ENCODE peak calls at places on chromosome 22, in seven cellular contexts. V, K, S, W, O, M and Z are unnamed samples.

GRCh38 chr22:23166038-23166831 is 14.1 kb upstream of the BCR start:
- DNase-seq in S (no peak), O (no peak), W (no peak), V (no peak), M (no peak), K (no peak), Z (no peak)

GRCh38 chr22:19704355-19705015 is 9.8 kb upstream of the SEPTIN5 start:
- DNase-seq in M (no peak), O (no peak), K (no peak), S (no peak), W (no peak), V (no peak), Z (no peak)

GRCh38 chr22:25536578-25536977 is 27.9 kb upstream of the GRK3 start:
- DNase-seq in W (no peak), K (no peak), O (peak; percentile 3), V (no peak), S (no peak), M (no peak), Z (no peak)

GRCh38 chr22:48098936-48099245 is 1336.4 kb downstream of the TBC1D22A start:
- DNase-seq in W (peak; percentile 14), O (no peak), K (no peak), S (no peak), M (no peak), V (no peak), Z (no peak)

GRCh38 chr22:30857791-30858190 is 110.8 kb downstream of the MORC2 start:
- DNase-seq in V (peak; percentile 11), K (no peak), M (no peak), O (no peak), W (no peak), S (peak; percentile 32), Z (no peak)

GRCh38 chr22:36331306-36331911 is 56.4 kb downstream of the MYH9 start:
- DNase-seq in M (peak; percentile 90), S (peak; percentile 86), W (peak; percentile 92), O (peak; percentile 94), K (no peak), V (peak; percentile 79), Z (peak; percentile 68)

GRCh38 chr22:43895986-43896645 is 4.3 kb upstream of the PNPLA5 start:
- DNase-seq in V (no peak), O (no peak), K (no peak), W (peak; percentile 72), M (no peak), S (peak; percentile 32), Z (no peak)

GRCh38 chr22:50376064-50376747 is 33.1 kb downstream of the PPP6R2 start:
- DNase-seq in M (peak; percentile 10), W (no peak), O (no peak), K (no peak), V (no peak), S (no peak), Z (no peak)

GRCh38 chr22:26143801-26144325 is 25.4 kb upstream of the SEZ6L start:
- DNase-seq in O (no peak), V (no peak), M (no peak), S (no peak), K (no peak), W (no peak), Z (no peak)

GRCh38 chr22:50724616-50725015 is 13.4 kb upstream of the ACR start:
- DNase-seq in O (no peak), S (peak; percentile 36), V (no peak), M (peak; percentile 44), K (no peak), W (no peak), Z (no peak)

GRCh38 chr22:37230673-37231405 is 13.2 kb downstream of the RAC2 start:
- DNase-seq in O (no peak), M (no peak), V (no peak), W (peak; percentile 38), K (no peak), S (no peak), Z (no peak)

GRCh38 chr22:25137577-25138525 is 61.8 kb upstream of the CRYBB3 start:
- DNase-seq in S (no peak), W (no peak), M (no peak), K (no peak), V (no peak), O (peak; percentile 2), Z (no peak)

GRCh38 chr22:23709107-23709506 is 18.3 kb downstream of the RGL4 start:
- DNase-seq in M (no peak), S (no peak), V (no peak), W (no peak), O (no peak), K (no peak), Z (peak; percentile 31)

GRCh38 chr22:19610518-19611253 is 86.5 kb upstream of the CLDN5 start:
- DNase-seq in W (peak; percentile 80), V (no peak), O (no peak), S (no peak), K (no peak), M (no peak), Z (no peak)

GRCh38 chr22:50599816-50600454 is 658 bp upstream of the MAPK8IP2 start:
- DNase-seq in M (peak; percentile 86), O (no peak), S (no peak), W (peak; percentile 91), K (no peak), V (no peak), Z (no peak)

GRCh38 chr22:48144318-48144717 is 1381.9 kb downstream of the TBC1D22A start:
- DNase-seq in S (no peak), M (no peak), O (no peak), K (no peak), W (no peak), V (no peak), Z (no peak)

GRCh38 chr22:37830093-37830842 is 7.1 kb downstream of the GALR3 start:
- DNase-seq in S (no peak), K (no peak), O (no peak), M (no peak), W (no peak), V (no peak), Z (no peak)

GRCh38 chr22:27962268-27963191 is 43.5 kb upstream of the PITPNB start:
- DNase-seq in K (no peak), M (no peak), O (peak; percentile 21), S (peak; percentile 81), V (no peak), W (no peak), Z (no peak)

GRCh38 chr22:50396751-50397370 is 53.7 kb downstream of the PPP6R2 start:
- DNase-seq in S (no peak), W (peak; percentile 58), O (no peak), K (no peak), M (no peak), V (no peak), Z (no peak)

DNA sequence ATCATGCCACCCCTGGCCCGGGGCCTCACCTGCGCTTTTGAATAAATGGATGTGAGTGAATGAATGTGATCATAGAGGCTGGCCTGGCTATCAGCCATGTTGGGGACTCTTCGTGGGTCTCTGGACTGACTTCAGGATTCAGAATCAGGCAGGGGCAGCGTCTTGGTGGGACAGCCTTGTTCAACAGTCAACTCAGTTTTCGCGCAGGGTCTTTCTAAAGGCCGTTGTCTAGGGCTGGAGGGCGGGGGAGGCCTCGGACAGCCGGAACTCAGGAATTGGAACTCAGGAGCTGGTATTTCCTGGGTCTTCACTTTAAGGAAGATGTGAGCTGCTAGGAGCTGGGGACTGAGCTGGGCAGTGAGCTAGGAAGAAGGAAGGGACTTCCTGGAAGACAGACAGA is 146.0 kb downstream of the CACNA1I start:
- DNase-seq in M (no peak), W (no peak), S (no peak), V (no peak), K (no peak), O (no peak), Z (no peak)
- H3K27me3 ChIP-seq in M (peaks cover 6% of the 10 kb centered on the region), W (peaks cover under 1% of the 10 kb centered on the region), S (no peaks in the 10 kb centered on the region), V (no peaks in the 10 kb centered on the region), K (peaks cover 3% of the 10 kb centered on the region), O (peaks cover 2% of the 10 kb centered on the region), Z (peaks cover 2% of the 10 kb centered on the region)

GRCh38 chr22:46753360-46753759 is 9.1 kb upstream of the TBC1D22A start:
- DNase-seq in M (no peak), S (peak; percentile 85), K (no peak), O (no peak), W (no peak), V (no peak), Z (no peak)

GRCh38 chr22:46754110-46754799 is 8.2 kb upstream of the TBC1D22A start:
- DNase-seq in K (peak; percentile 82), O (peak; percentile 93), W (no peak), S (peak; percentile 91), V (peak; percentile 95), M (peak; percentile 96), Z (peak; percentile 93)

GRCh38 chr22:46753761-46754109 is 8.7 kb upstream of the TBC1D22A start:
- DNase-seq in M (no peak), W (no peak), V (no peak), S (no peak), O (no peak), K (no peak), Z (no peak)

GRCh38 chr22:46756097-46756496 is 6.4 kb upstream of the TBC1D22A start:
- DNase-seq in O (no peak), K (no peak), S (no peak), W (no peak), M (no peak), V (no peak), Z (no peak)

DNA sequence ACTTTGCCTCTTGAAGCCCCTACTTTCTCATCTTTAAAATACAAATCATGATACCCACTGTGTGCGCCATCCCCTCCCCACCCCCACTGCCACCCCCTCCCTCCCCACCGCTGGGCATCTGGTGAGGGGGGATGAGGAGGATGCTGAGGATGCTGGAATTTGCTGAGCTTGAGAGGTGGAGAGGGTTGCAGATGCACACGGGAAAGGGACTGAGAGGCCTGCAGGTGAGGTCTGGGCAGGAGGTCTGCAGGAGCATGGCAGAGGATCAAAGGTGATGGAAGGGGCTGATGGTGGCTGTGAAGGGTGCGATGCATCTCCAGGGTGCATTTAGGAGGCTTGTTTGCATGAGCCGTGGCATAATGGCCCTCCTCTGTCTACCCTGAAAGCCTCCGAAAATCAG is 7.6 kb upstream of the TBC1D22A start:
- DNase-seq in V (no peak), M (no peak), O (no peak), S (no peak), W (no peak), K (no peak), Z (no peak)
- H3K4me3 ChIP-seq in V (no peak overlapping the region), M (no peak overlapping the region), O (no peak overlapping the region), S (no peak overlapping the region), W (no peak overlapping the region), K (no peak overlapping the region), Z (no peak overlapping the region)

GRCh38 chr22:22148905-22149304 is 95.7 kb upstream of the VPREB1 start:
- DNase-seq in O (no peak), W (no peak), K (no peak), V (no peak), S (no peak), M (no peak), Z (no peak)

GRCh38 chr22:22141771-22142591 is 102.6 kb upstream of the VPREB1 start:
- DNase-seq in M (no peak), K (no peak), V (no peak), W (no peak), S (no peak), O (no peak), Z (no peak)

GRCh38 chr22:22143448-22143847 is 101.1 kb upstream of the VPREB1 start:
- DNase-seq in O (no peak), W (no peak), M (no peak), V (no peak), S (no peak), K (no peak), Z (no peak)

GRCh38 chr22:22141031-22141430 is 103.6 kb upstream of the VPREB1 start:
- DNase-seq in V (no peak), M (no peak), S (no peak), O (no peak), W (no peak), K (no peak), Z (no peak)

GRCh38 chr22:22144858-22145257 is 99.7 kb upstream of the VPREB1 start:
- DNase-seq in V (no peak), M (no peak), W (no peak), K (no peak), O (peak; percentile 6), S (no peak), Z (no peak)
- H3K27me3 ChIP-seq in V (no peaks in the 10 kb centered on the region), M (peaks cover 15% of the 10 kb centered on the region), W (peaks cover 37% of the 10 kb centered on the region), K (peaks cover 25% of the 10 kb centered on the region), O (peaks cover 11% of the 10 kb centered on the region), S (no peaks in the 10 kb centered on the region), Z (peaks cover 6% of the 10 kb centered on the region)

GRCh38 chr22:29208879-29209623 is 3.4 kb downstream of the EMID1 start:
- DNase-seq in W (no peak), S (no peak), V (no peak), M (no peak), K (no peak), O (no peak), Z (no peak)
- H3K4me3 ChIP-seq in W (no peak overlapping the region), S (no peak overlapping the region), V (no peak overlapping the region), M (no peak overlapping the region), K (no peak overlapping the region), O (no peak overlapping the region), Z (no peak overlapping the region)